ENCODE peak calls at places on chromosomes 13 and 19, in six cellular contexts. A, F, Q, H, P and I are unnamed samples.

GRCh38 chr19:8423821-8424223 is 10.7 kb downstream of the MARCHF2 start:
- DNase-seq in A (no peak), F (peak; percentile 99), Q (no peak), H (peak; percentile 56), P (peak; percentile 97), I (no peak)

GRCh38 chr19:16268676-16269319 is 55.8 kb upstream of the KLF2 start:
- DNase-seq in A (peak; percentile 16), F (no peak), Q (no peak), H (no peak), P (no peak), I (no peak)

GRCh38 chr13:40591091-40591490 is 75.3 kb downstream of the FOXO1 start:
- DNase-seq in A (no peak), F (no peak), Q (no peak), H (no peak), P (no peak), I (no peak)

GRCh38 chr19:45117167-45117594 is 24.2 kb downstream of the PPP1R37 start:
- DNase-seq in A (peak; percentile 63), F (no peak), Q (peak; percentile 52), H (peak; percentile 45), P (peak; percentile 20), I (no peak)

GRCh38 chr19:36136975-36137686 is 2.7 kb upstream of the CAPNS1 start:
- DNase-seq in A (no peak), F (peak; percentile 80), Q (no peak), H (no peak), P (peak; percentile 23), I (no peak)

GRCh38 chr13:39881887-39882286 is 226.4 kb downstream of the COG6 start:
- DNase-seq in A (no peak), F (peak; percentile 85), Q (no peak), H (no peak), P (peak; percentile 47), I (no peak)

GRCh38 chr19:54439174-54439851 is 9.7 kb upstream of the LENG8 start:
- DNase-seq in A (no peak), F (peak; percentile 35), Q (peak; percentile 78), H (no peak), P (no peak), I (peak; percentile 27)

GRCh38 chr13:70723732-70724131 is 615.5 kb upstream of the KLHL1 start:
- DNase-seq in A (no peak), F (no peak), Q (peak; percentile 63), H (no peak), P (no peak), I (no peak)

GRCh38 chr13:40776681-40777165 is 5.7 kb upstream of the MRPS31 start:
- DNase-seq in A (peak; percentile 40), F (peak; percentile 85), Q (no peak), H (peak; percentile 76), P (peak; percentile 55), I (no peak)

GRCh38 chr19:46392252-46392801 is 21.0 kb downstream of the CCDC8 start:
- DNase-seq in A (no peak), F (peak; percentile 76), Q (no peak), H (no peak), P (peak; percentile 63), I (no peak)

GRCh38 chr19:6227941-6228325 is 51.8 kb downstream of the MLLT1 start:
- DNase-seq in A (no peak), F (no peak), Q (no peak), H (no peak), P (no peak), I (no peak)

GRCh38 chr19:5436101-5436947 is 18.9 kb upstream of the ZNRF4 start:
- DNase-seq in A (no peak), F (peak; percentile 72), Q (peak; percentile 29), H (no peak), P (peak; percentile 73), I (peak; percentile 7)

GRCh38 chr13:101092985-101093384 is 323.3 kb downstream of the NALCN start:
- DNase-seq in A (no peak), F (no peak), Q (no peak), H (no peak), P (peak; percentile 44), I (no peak)

GRCh38 chr19:30001794-30002193 is 59.8 kb downstream of the URI1 start:
- DNase-seq in A (no peak), F (peak; percentile 4), Q (peak; percentile 10), H (no peak), P (peak; percentile 19), I (no peak)

GRCh38 chr13:25172303-25172630 is 179 bp upstream of the AMER2 start:
- DNase-seq in A (no peak), F (no peak), Q (no peak), H (no peak), P (no peak), I (no peak)

GRCh38 chr13:112905990-112906641 is 62.9 kb upstream of the MCF2L start:
- DNase-seq in A (no peak), F (no peak), Q (no peak), H (no peak), P (no peak), I (no peak)

GRCh38 chr13:85693889-85694511 is 105.2 kb downstream of the SLITRK6 start:
- DNase-seq in A (no peak), F (peak; percentile 1), Q (no peak), H (no peak), P (peak; percentile 44), I (no peak)

GRCh38 chr13:35979378-35979911 is 151.7 kb downstream of the DCLK1 start:
- DNase-seq in A (no peak), F (peak; percentile 92), Q (no peak), H (peak; percentile 33), P (peak; percentile 83), I (no peak)